ENCODE peak calls at places on chromosomes 11 and 22, in eight cellular contexts. X is C1 segment of cervical spinal cord, G is substantia nigra, V is nephron progenitor cell, S is HuH-7.5, Z is chondrocyte, L is heart left ventricle, U is A172. P is an unnamed sample.

GRCh38 chr11:2204361-2205213 is 33.0 kb upstream of the TH start:
- DNase-seq in V (no peak), U (no peak), X (no peak), L (peak; percentile 46), S (no peak), Z (peak; percentile 68), G (no peak), P (no peak)

GRCh38 chr22:24025475-24025874 is 14.4 kb downstream of the CABIN1 start:
- DNase-seq in Z (no peak), S (no peak), L (no peak), X (no peak), U (no peak), G (no peak), V (no peak), P (no peak)

GRCh38 chr22:45503816-45504702 is 1.4 kb downstream of the FBLN1 start:
- DNase-seq in S (peak; percentile 52), U (peak; percentile 47), X (no peak), L (peak; percentile 69), V (peak; percentile 75), G (no peak), Z (peak; percentile 69), P (no peak)

GRCh38 chr22:19864538-19865106 is 9.9 kb upstream of the GNB1L start:
- DNase-seq in L (no peak), X (no peak), Z (no peak), S (no peak), V (no peak), G (no peak), U (no peak), P (no peak)

GRCh38 chr11:45964911-45965389 is 42.5 kb downstream of the LARGE2 start:
- DNase-seq in V (peak; percentile 61), S (peak; percentile 32), L (no peak), X (no peak), G (peak; percentile 15), U (peak; percentile 74), Z (no peak), P (peak; percentile 67)

GRCh38 chr22:42314709-42315391 is 44.4 kb upstream of the TCF20 start:
- DNase-seq in L (no peak), X (no peak), V (no peak), U (no peak), S (no peak), Z (no peak), G (no peak), P (no peak)

GRCh38 chr11:68146704-68147474 is 25.7 kb upstream of the CHKA start:
- DNase-seq in L (no peak), G (no peak), S (peak; percentile 100), Z (no peak), U (peak; percentile 30), V (no peak), X (no peak), P (peak; percentile 25)

GRCh38 chr11:120660024-120660565 is 148.5 kb downstream of the GRIK4 start:
- DNase-seq in S (peak; percentile 32), Z (no peak), X (no peak), U (peak; percentile 9), G (no peak), L (no peak), V (peak; percentile 55), P (no peak)

GRCh38 chr11:108906826-108907225 is 242.0 kb downstream of the DDX10 start:
- DNase-seq in X (no peak), L (no peak), S (no peak), G (no peak), U (peak; percentile 44), V (no peak), Z (no peak), P (no peak)

GRCh38 chr11:57203359-57203758 is 21.6 kb downstream of the LRRC55 start:
- DNase-seq in Z (no peak), L (peak; percentile 77), S (no peak), U (no peak), X (no peak), V (no peak), G (no peak), P (no peak)

GRCh38 chr22:48358886-48359612 is 1468.6 kb downstream of the BRD1 start:
- DNase-seq in Z (no peak), S (no peak), V (no peak), U (no peak), L (no peak), G (no peak), X (no peak), P (no peak)

GRCh38 chr11:64632237-64632636 is 41.2 kb downstream of the SLC22A12 start:
- DNase-seq in Z (no peak), X (no peak), S (no peak), U (no peak), G (no peak), V (no peak), L (no peak), P (peak; percentile 34)

GRCh38 chr22:26568207-26568706 is 21.7 kb downstream of the TPST2 start:
- DNase-seq in Z (no peak), L (no peak), X (no peak), S (no peak), G (no peak), U (peak; percentile 48), V (peak; percentile 20), P (no peak)

GRCh38 chr11:104531075-104531474 is 367.1 kb upstream of the PDGFD start:
- DNase-seq in G (no peak), L (no peak), X (no peak), U (no peak), S (no peak), Z (no peak), V (no peak), P (no peak)

GRCh38 chr11:12841946-12842630 is 167.0 kb upstream of the RASSF10 start:
- DNase-seq in V (peak; percentile 43), Z (no peak), S (no peak), X (no peak), U (peak; percentile 78), L (no peak), G (no peak), P (peak; percentile 24)

GRCh38 chr11:117856252-117856651 is 20.2 kb downstream of the FXYD6 start:
- DNase-seq in S (no peak), V (no peak), G (no peak), L (no peak), U (no peak), Z (peak; percentile 40), X (no peak), P (no peak)

GRCh38 chr22:44693145-44693544 is 8.9 kb upstream of the PRR5 start:
- DNase-seq in S (no peak), X (no peak), L (no peak), G (no peak), V (no peak), Z (no peak), U (no peak), P (no peak)

GRCh38 chr22:50314081-50314454 is 6.6 kb upstream of the PLXNB2 start:
- DNase-seq in V (no peak), Z (peak; percentile 88), G (no peak), S (no peak), X (no peak), L (no peak), U (no peak), P (no peak)

GRCh38 chr11:100831929-100832480 is 144.9 kb downstream of the ARHGAP42 start:
- DNase-seq in U (no peak), G (no peak), X (no peak), V (no peak), L (no peak), S (no peak), Z (no peak), P (no peak)

GRCh38 chr22:49093192-49093880 is 734.3 kb downstream of the BRD1 start:
- DNase-seq in S (no peak), L (no peak), V (no peak), U (no peak), G (no peak), Z (peak; percentile 75), X (no peak), P (no peak)

GRCh38 chr11:69167916-69168691 is 12.4 kb downstream of the SMIM38 start:
- DNase-seq in L (no peak), V (no peak), Z (peak; percentile 42), S (no peak), U (no peak), X (no peak), G (no peak), P (no peak)

GRCh38 chr11:110092577-110093406 is at the start of gene ZC3H12C:
- DNase-seq in X (peak; percentile 53), Z (peak; percentile 90), U (peak; percentile 77), L (peak; percentile 87), V (peak; percentile 78), G (peak; percentile 74), S (peak; percentile 58), P (peak; percentile 59)

GRCh38 chr11:121482231-121483129 is 29.7 kb upstream of the SORL1-AS1 start:
- DNase-seq in L (no peak), V (no peak), X (no peak), U (no peak), S (no peak), Z (no peak), G (no peak), P (no peak)

GRCh38 chr11:113387605-113388211 is at the start of gene ANKK1:
- DNase-seq in Z (no peak), G (no peak), X (no peak), S (no peak), U (no peak), L (no peak), V (peak; percentile 70), P (no peak)

GRCh38 chr11:130413383-130414106 is 14.9 kb downstream of the ADAMTS8 start:
- DNase-seq in L (no peak), U (peak; percentile 74), S (no peak), Z (no peak), X (no peak), V (no peak), G (no peak), P (no peak)

GRCh38 chr11:8017894-8018741 is 31.0 kb downstream of the EIF3F start:
- DNase-seq in X (no peak), Z (no peak), V (no peak), S (no peak), L (no peak), G (no peak), U (no peak), P (peak; percentile 55)

GRCh38 chr22:50317178-50317577 is 9.6 kb downstream of the DENND6B start:
- DNase-seq in L (no peak), G (no peak), V (no peak), Z (no peak), U (no peak), X (no peak), S (no peak), P (no peak)

GRCh38 chr22:44532466-44533025 is 34.5 kb upstream of the RTL6 start:
- DNase-seq in V (no peak), S (no peak), L (no peak), Z (no peak), U (no peak), G (no peak), X (no peak), P (no peak)